ENCODE peak calls at places on chromosome 21, in nine cellular contexts. One of them, this sample, is unnamed.

GRCh38 chr21:46206163-46207005 is 22.1 kb upstream of the SPATC1L start:
- DNase-seq in neuronal stem cell: no peak
- DNase-seq in Ammon's horn: no peak
- DNase-seq in T1000: no peak
- DNase-seq in ureter: no peak
- DNase-seq in breast epithelium: no peak
- DNase-seq in osteocyte: no peak
- DNase-seq in endothelial cell of umbilical vein: no peak
- DNase-seq in endothelial cell: no peak
- DNase-seq in this sample: no peak

GRCh38 chr21:21715286-21715969 is 717.2 kb downstream of the NCAM2 start:
- DNase-seq in breast epithelium: no peak
- DNase-seq in ureter: no peak
- DNase-seq in osteocyte: no peak
- DNase-seq in endothelial cell: no peak
- DNase-seq in endothelial cell of umbilical vein: no peak
- DNase-seq in T1000: no peak
- DNase-seq in Ammon's horn: no peak
- DNase-seq in neuronal stem cell: no peak
- DNase-seq in this sample: peak

GRCh38 chr21:43928726-43929125 is 63.7 kb downstream of the AGPAT3 start:
- DNase-seq in Ammon's horn: no peak
- DNase-seq in endothelial cell: no peak
- DNase-seq in osteocyte: no peak
- DNase-seq in neuronal stem cell: no peak
- DNase-seq in ureter: no peak
- DNase-seq in T1000: no peak
- DNase-seq in breast epithelium: no peak
- DNase-seq in endothelial cell of umbilical vein: no peak
- DNase-seq in this sample: no peak

GRCh38 chr21:36065497-36066036 is 4.3 kb upstream of the CBR1 start:
- DNase-seq in osteocyte: peak
- DNase-seq in endothelial cell: no peak
- DNase-seq in neuronal stem cell: no peak
- DNase-seq in Ammon's horn: no peak
- DNase-seq in T1000: no peak
- DNase-seq in breast epithelium: no peak
- DNase-seq in endothelial cell of umbilical vein: peak
- DNase-seq in ureter: no peak
- DNase-seq in this sample: peak

GRCh38 chr21:33214056-33214455 is 15.7 kb upstream of the IFNAR2 start:
- DNase-seq in Ammon's horn: no peak
- DNase-seq in endothelial cell: no peak
- DNase-seq in ureter: no peak
- DNase-seq in neuronal stem cell: no peak
- DNase-seq in osteocyte: no peak
- DNase-seq in endothelial cell of umbilical vein: no peak
- DNase-seq in breast epithelium: no peak
- DNase-seq in T1000: no peak
- DNase-seq in this sample: no peak

GRCh38 chr21:41593051-41593783 is 85.3 kb upstream of the TMPRSS2 start:
- DNase-seq in endothelial cell of umbilical vein: no peak
- DNase-seq in ureter: no peak
- DNase-seq in Ammon's horn: no peak
- DNase-seq in T1000: no peak
- DNase-seq in neuronal stem cell: no peak
- DNase-seq in endothelial cell: no peak
- DNase-seq in breast epithelium: no peak
- DNase-seq in osteocyte: no peak
- DNase-seq in this sample: no peak

GRCh38 chr21:45290948-45291612 is 3.4 kb upstream of the POFUT2 start:
- DNase-seq in endothelial cell of umbilical vein: no peak
- DNase-seq in Ammon's horn: no peak
- DNase-seq in T1000: peak
- DNase-seq in osteocyte: peak
- DNase-seq in neuronal stem cell: no peak
- DNase-seq in breast epithelium: peak
- DNase-seq in ureter: peak
- DNase-seq in endothelial cell: no peak
- DNase-seq in this sample: no peak

GRCh38 chr21:23921670-23922418 is 1685.4 kb downstream of the MRPL39 start:
- DNase-seq in Ammon's horn: no peak
- DNase-seq in osteocyte: no peak
- DNase-seq in neuronal stem cell: no peak
- DNase-seq in ureter: no peak
- DNase-seq in endothelial cell: no peak
- DNase-seq in T1000: no peak
- DNase-seq in breast epithelium: no peak
- DNase-seq in endothelial cell of umbilical vein: no peak
- DNase-seq in this sample: no peak

GRCh38 chr21:35139382-35139715 is 90.2 kb upstream of the RUNX1 start:
- DNase-seq in neuronal stem cell: no peak
- DNase-seq in endothelial cell of umbilical vein: no peak
- DNase-seq in endothelial cell: no peak
- DNase-seq in ureter: no peak
- DNase-seq in Ammon's horn: no peak
- DNase-seq in T1000: no peak
- DNase-seq in osteocyte: no peak
- DNase-seq in breast epithelium: no peak
- DNase-seq in this sample: no peak

GRCh38 chr21:38660333-38661295 is 145.1 kb upstream of the ETS2 start:
- DNase-seq in neuronal stem cell: no peak
- DNase-seq in endothelial cell: peak
- DNase-seq in Ammon's horn: no peak
- DNase-seq in breast epithelium: no peak
- DNase-seq in endothelial cell of umbilical vein: no peak
- DNase-seq in osteocyte: peak
- DNase-seq in ureter: no peak
- DNase-seq in T1000: no peak
- DNase-seq in this sample: no peak

GRCh38 chr21:30216041-30216723 is at the start of gene CLDN8:
- DNase-seq in osteocyte: no peak
- DNase-seq in T1000: no peak
- DNase-seq in ureter: peak
- DNase-seq in Ammon's horn: no peak
- DNase-seq in breast epithelium: no peak
- DNase-seq in endothelial cell: no peak
- DNase-seq in neuronal stem cell: no peak
- DNase-seq in endothelial cell of umbilical vein: no peak
- DNase-seq in this sample: no peak

GRCh38 chr21:46457801-46458314 is 833 bp upstream of the DIP2A start:
- DNase-seq in Ammon's horn: peak
- DNase-seq in neuronal stem cell: no peak
- DNase-seq in breast epithelium: no peak
- DNase-seq in endothelial cell of umbilical vein: peak
- DNase-seq in endothelial cell: no peak
- DNase-seq in osteocyte: no peak
- DNase-seq in T1000: no peak
- DNase-seq in ureter: peak
- DNase-seq in this sample: peak

GRCh38 chr21:46118305-46118870 is 20.5 kb downstream of the COL6A2 start:
- DNase-seq in breast epithelium: peak
- DNase-seq in Ammon's horn: no peak
- DNase-seq in neuronal stem cell: no peak
- DNase-seq in endothelial cell of umbilical vein: no peak
- DNase-seq in endothelial cell: peak
- DNase-seq in ureter: no peak
- DNase-seq in osteocyte: peak
- DNase-seq in T1000: no peak
- DNase-seq in this sample: no peak

GRCh38 chr21:31874817-31875216 is 2.0 kb downstream of the HUNK start:
- DNase-seq in neuronal stem cell: peak
- DNase-seq in endothelial cell of umbilical vein: no peak
- DNase-seq in T1000: no peak
- DNase-seq in Ammon's horn: no peak
- DNase-seq in ureter: no peak
- DNase-seq in endothelial cell: peak
- DNase-seq in osteocyte: no peak
- DNase-seq in breast epithelium: no peak
- DNase-seq in this sample: no peak

GRCh38 chr21:15809065-15809464 is 79.3 kb downstream of the USP25 start:
- DNase-seq in neuronal stem cell: no peak
- DNase-seq in endothelial cell of umbilical vein: no peak
- DNase-seq in breast epithelium: no peak
- DNase-seq in ureter: no peak
- DNase-seq in endothelial cell: no peak
- DNase-seq in Ammon's horn: no peak
- DNase-seq in osteocyte: no peak
- DNase-seq in T1000: no peak
- DNase-seq in this sample: no peak

GRCh38 chr21:30199989-30200388 is 15.9 kb downstream of the CLDN8 start:
- DNase-seq in neuronal stem cell: no peak
- DNase-seq in endothelial cell: no peak
- DNase-seq in endothelial cell of umbilical vein: no peak
- DNase-seq in breast epithelium: no peak
- DNase-seq in Ammon's horn: no peak
- DNase-seq in osteocyte: no peak
- DNase-seq in T1000: no peak
- DNase-seq in ureter: no peak
- DNase-seq in this sample: no peak

GRCh38 chr21:16195476-16195875 is 465.7 kb downstream of the USP25 start:
- DNase-seq in endothelial cell: no peak
- DNase-seq in ureter: no peak
- DNase-seq in osteocyte: no peak
- DNase-seq in T1000: no peak
- DNase-seq in neuronal stem cell: no peak
- DNase-seq in breast epithelium: no peak
- DNase-seq in Ammon's horn: no peak
- DNase-seq in endothelial cell of umbilical vein: peak
- DNase-seq in this sample: peak

GRCh38 chr21:26457817-26458216 is 115.3 kb downstream of the CYYR1 start:
- DNase-seq in endothelial cell: no peak
- DNase-seq in T1000: no peak
- DNase-seq in breast epithelium: no peak
- DNase-seq in osteocyte: no peak
- DNase-seq in neuronal stem cell: no peak
- DNase-seq in Ammon's horn: no peak
- DNase-seq in endothelial cell of umbilical vein: no peak
- DNase-seq in ureter: no peak
- DNase-seq in this sample: no peak

GRCh38 chr21:33850985-33851384 is 64.6 kb downstream of the ATP5PO start:
- DNase-seq in Ammon's horn: no peak
- DNase-seq in ureter: no peak
- DNase-seq in T1000: no peak
- DNase-seq in osteocyte: no peak
- DNase-seq in breast epithelium: no peak
- DNase-seq in endothelial cell: no peak
- DNase-seq in neuronal stem cell: no peak
- DNase-seq in endothelial cell of umbilical vein: no peak
- DNase-seq in this sample: no peak